ENCODE peak calls at places on chromosome 18, in seven cellular contexts. One of them, this sample, is unnamed.

GRCh38 chr18:49006641-49007136 is 55.9 kb upstream of the SMAD7 start:
- DNase-seq in breast epithelium: no peak
- DNase-seq in cardiac muscle cell: no peak
- DNase-seq in tibial artery: no peak
- DNase-seq in CD4-positive, alpha-beta T cell: no peak
- DNase-seq in left ventricle myocardium inferior: no peak
- DNase-seq in K562: no peak
- DNase-seq in this sample: peak

GRCh38 chr18:78774741-78775141 is 204.9 kb upstream of the SALL3 start:
- DNase-seq in K562: no peak
- DNase-seq in CD4-positive, alpha-beta T cell: no peak
- DNase-seq in tibial artery: no peak
- DNase-seq in breast epithelium: no peak
- DNase-seq in cardiac muscle cell: no peak
- DNase-seq in left ventricle myocardium inferior: no peak
- DNase-seq in this sample: no peak

GRCh38 chr18:33745396-33745795 is 167.4 kb downstream of the ASXL3 start:
- DNase-seq in cardiac muscle cell: no peak
- DNase-seq in CD4-positive, alpha-beta T cell: no peak
- DNase-seq in K562: no peak
- DNase-seq in left ventricle myocardium inferior: no peak
- DNase-seq in breast epithelium: no peak
- DNase-seq in tibial artery: no peak
- DNase-seq in this sample: no peak

GRCh38 chr18:5914971-5915370 is 19.6 kb upstream of the TMEM200C start:
- DNase-seq in left ventricle myocardium inferior: no peak
- DNase-seq in CD4-positive, alpha-beta T cell: no peak
- DNase-seq in tibial artery: no peak
- DNase-seq in breast epithelium: no peak
- DNase-seq in cardiac muscle cell: no peak
- DNase-seq in K562: no peak
- DNase-seq in this sample: no peak

GRCh38 chr18:67710639-67711038 is 194.1 kb upstream of the DSEL start:
- DNase-seq in breast epithelium: no peak
- DNase-seq in CD4-positive, alpha-beta T cell: no peak
- DNase-seq in cardiac muscle cell: no peak
- DNase-seq in left ventricle myocardium inferior: no peak
- DNase-seq in K562: no peak
- DNase-seq in tibial artery: no peak
- DNase-seq in this sample: no peak

GRCh38 chr18:78868330-78869316 is 111.0 kb upstream of the SALL3 start:
- DNase-seq in K562: no peak
- DNase-seq in breast epithelium: no peak
- DNase-seq in cardiac muscle cell: peak
- DNase-seq in CD4-positive, alpha-beta T cell: no peak
- DNase-seq in left ventricle myocardium inferior: no peak
- DNase-seq in tibial artery: no peak
- DNase-seq in this sample: no peak

GRCh38 chr18:22169889-22170420 is 566 bp downstream of the GATA6 start:
- DNase-seq in left ventricle myocardium inferior: peak
- DNase-seq in K562: peak
- DNase-seq in breast epithelium: no peak
- DNase-seq in CD4-positive, alpha-beta T cell: no peak
- DNase-seq in cardiac muscle cell: peak
- DNase-seq in tibial artery: peak
- DNase-seq in this sample: no peak

GRCh38 chr18:80200932-80201672 is 46.2 kb downstream of the PARD6G start:
- DNase-seq in tibial artery: no peak
- DNase-seq in breast epithelium: no peak
- DNase-seq in cardiac muscle cell: no peak
- DNase-seq in left ventricle myocardium inferior: no peak
- DNase-seq in CD4-positive, alpha-beta T cell: no peak
- DNase-seq in K562: no peak
- DNase-seq in this sample: no peak

GRCh38 chr18:43539862-43540261 is 262.6 kb upstream of the SYT4 start:
- DNase-seq in cardiac muscle cell: no peak
- DNase-seq in left ventricle myocardium inferior: no peak
- DNase-seq in breast epithelium: no peak
- DNase-seq in tibial artery: no peak
- DNase-seq in CD4-positive, alpha-beta T cell: no peak
- DNase-seq in K562: no peak
- DNase-seq in this sample: no peak

GRCh38 chr18:74410441-74410992 is 46.6 kb downstream of the DIPK1C start:
- DNase-seq in K562: no peak
- DNase-seq in cardiac muscle cell: no peak
- DNase-seq in breast epithelium: no peak
- DNase-seq in left ventricle myocardium inferior: no peak
- DNase-seq in tibial artery: no peak
- DNase-seq in CD4-positive, alpha-beta T cell: no peak
- DNase-seq in this sample: no peak

GRCh38 chr18:74411475-74411874 is 45.6 kb downstream of the DIPK1C start:
- DNase-seq in K562: no peak
- DNase-seq in breast epithelium: no peak
- DNase-seq in cardiac muscle cell: no peak
- DNase-seq in left ventricle myocardium inferior: no peak
- DNase-seq in CD4-positive, alpha-beta T cell: no peak
- DNase-seq in tibial artery: no peak
- DNase-seq in this sample: no peak

GRCh38 chr18:74413811-74414210 is 43.3 kb downstream of the DIPK1C start:
- DNase-seq in K562: no peak
- DNase-seq in CD4-positive, alpha-beta T cell: no peak
- DNase-seq in tibial artery: no peak
- DNase-seq in breast epithelium: no peak
- DNase-seq in left ventricle myocardium inferior: no peak
- DNase-seq in cardiac muscle cell: no peak
- DNase-seq in this sample: no peak

GRCh38 chr18:74414951-74415515 is 42.1 kb downstream of the DIPK1C start:
- DNase-seq in K562: no peak
- DNase-seq in tibial artery: no peak
- DNase-seq in CD4-positive, alpha-beta T cell: no peak
- DNase-seq in cardiac muscle cell: peak
- DNase-seq in breast epithelium: no peak
- DNase-seq in left ventricle myocardium inferior: peak
- DNase-seq in this sample: no peak

DNA sequence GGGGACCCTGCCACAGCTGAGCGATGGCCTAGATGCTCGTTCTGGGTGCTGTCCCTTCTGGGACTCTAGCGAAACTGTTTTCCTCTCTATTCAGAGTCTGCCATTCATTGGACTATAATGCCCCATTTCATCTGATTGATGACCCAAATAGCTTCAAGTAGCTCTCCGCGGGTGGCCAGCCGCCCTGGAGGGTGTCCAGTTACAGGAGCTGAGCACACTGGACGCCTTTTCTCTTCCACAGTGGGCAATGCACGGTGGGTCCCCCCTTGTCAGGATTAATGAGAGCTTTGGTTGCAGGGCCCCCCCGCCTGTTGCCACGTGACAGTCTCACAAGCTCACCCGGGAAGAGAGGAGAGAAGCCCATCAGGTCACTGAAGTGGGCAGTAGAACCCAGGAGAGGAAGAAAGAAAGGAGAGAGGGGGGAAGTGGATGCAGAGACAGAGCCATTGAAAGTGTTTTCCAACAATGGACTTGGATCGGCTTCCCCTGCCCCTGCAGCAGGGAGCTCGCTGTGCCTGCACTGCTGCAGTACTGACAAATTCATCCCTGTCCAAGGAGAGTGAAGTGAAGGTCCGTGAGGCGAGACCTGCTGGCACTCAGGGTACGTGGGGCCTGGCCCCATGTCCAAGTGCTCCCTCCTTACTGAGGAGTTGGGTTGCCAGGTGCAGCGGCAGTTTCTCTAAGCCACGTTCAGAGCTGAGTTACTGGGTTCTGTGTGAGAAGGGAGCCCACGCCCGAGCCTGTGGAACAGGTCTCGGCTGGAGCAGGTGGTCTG is 44.8 kb downstream of the DIPK1C start:
- DNase-seq in tibial artery: no peak
- DNase-seq in K562: no peak
- DNase-seq in cardiac muscle cell: no peak
- DNase-seq in breast epithelium: no peak
- DNase-seq in left ventricle myocardium inferior: no peak
- DNase-seq in CD4-positive, alpha-beta T cell: no peak
- DNase-seq in this sample: peak
- H3K27ac ChIP-seq in tibial artery: no peak
- H3K27ac ChIP-seq in K562: no peak
- H3K27ac ChIP-seq in cardiac muscle cell: no peak
- H3K27ac ChIP-seq in breast epithelium: no peak
- H3K27ac ChIP-seq in left ventricle myocardium inferior: no peak
- H3K27ac ChIP-seq in CD4-positive, alpha-beta T cell: no peak
- H3K27ac ChIP-seq in this sample: peak

DNA sequence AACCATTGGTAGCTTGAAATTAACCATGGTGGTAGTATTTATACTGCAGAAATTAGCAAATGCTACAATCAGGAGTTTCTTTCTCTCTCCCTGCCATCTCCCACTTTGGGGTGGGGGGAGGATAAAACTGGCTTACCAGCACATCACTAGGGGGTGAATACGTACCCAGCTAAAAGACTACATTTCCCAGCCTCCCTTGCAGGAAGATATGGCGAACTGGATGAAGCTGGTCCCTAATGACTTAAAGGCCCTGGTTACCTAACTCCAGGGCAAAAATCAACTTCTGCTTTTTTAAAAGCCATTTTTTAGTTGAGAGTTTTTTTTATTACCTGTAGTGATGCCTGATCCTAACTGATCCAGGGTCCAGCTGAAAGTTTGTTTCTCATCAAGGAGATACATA is 70.3 kb upstream of the RAB12 start:
- DNase-seq in CD4-positive, alpha-beta T cell: no peak
- DNase-seq in left ventricle myocardium inferior: no peak
- DNase-seq in tibial artery: no peak
- DNase-seq in cardiac muscle cell: no peak
- DNase-seq in breast epithelium: no peak
- DNase-seq in K562: no peak
- DNase-seq in this sample: no peak
- H3K27ac ChIP-seq in CD4-positive, alpha-beta T cell: no peak
- H3K27ac ChIP-seq in left ventricle myocardium inferior: no peak
- H3K27ac ChIP-seq in tibial artery: no peak
- H3K27ac ChIP-seq in cardiac muscle cell: no peak
- H3K27ac ChIP-seq in breast epithelium: no peak
- H3K27ac ChIP-seq in K562: no peak
- H3K27ac ChIP-seq in this sample: no peak

DNA sequence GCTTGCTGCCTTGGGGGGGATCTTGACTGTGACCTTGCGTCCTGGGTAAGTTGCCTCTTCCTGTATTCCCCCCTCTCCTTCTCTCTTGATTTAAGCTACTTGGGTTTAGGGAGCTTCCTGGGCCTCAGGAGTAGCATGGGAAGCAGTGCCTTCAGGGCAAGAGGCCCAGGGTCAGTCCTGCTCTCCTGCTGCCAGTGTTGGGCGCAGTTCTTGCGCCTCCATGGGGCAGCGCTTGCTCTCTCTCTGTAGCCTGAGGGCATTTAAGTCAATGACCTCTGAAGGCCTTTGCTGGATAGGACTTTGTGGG is 164.1 kb downstream of the LDLRAD4 start:
- DNase-seq in CD4-positive, alpha-beta T cell: no peak
- DNase-seq in left ventricle myocardium inferior: no peak
- DNase-seq in breast epithelium: no peak
- DNase-seq in tibial artery: no peak
- DNase-seq in K562: no peak
- DNase-seq in cardiac muscle cell: no peak
- DNase-seq in this sample: no peak
- H3K27ac ChIP-seq in CD4-positive, alpha-beta T cell: peak
- H3K27ac ChIP-seq in left ventricle myocardium inferior: peak
- H3K27ac ChIP-seq in breast epithelium: peak
- H3K27ac ChIP-seq in tibial artery: peak
- H3K27ac ChIP-seq in K562: no peak
- H3K27ac ChIP-seq in cardiac muscle cell: no peak
- H3K27ac ChIP-seq in this sample: peak

GRCh38 chr18:9619545-9619944 is 5.2 kb upstream of the PPP4R1 start:
- DNase-seq in cardiac muscle cell: no peak
- DNase-seq in K562: no peak
- DNase-seq in CD4-positive, alpha-beta T cell: no peak
- DNase-seq in left ventricle myocardium inferior: no peak
- DNase-seq in breast epithelium: no peak
- DNase-seq in tibial artery: no peak
- DNase-seq in this sample: no peak
- H3K27ac ChIP-seq in cardiac muscle cell: no peak
- H3K27ac ChIP-seq in K562: no peak
- H3K27ac ChIP-seq in CD4-positive, alpha-beta T cell: no peak
- H3K27ac ChIP-seq in left ventricle myocardium inferior: no peak
- H3K27ac ChIP-seq in breast epithelium: no peak
- H3K27ac ChIP-seq in tibial artery: peak
- H3K27ac ChIP-seq in this sample: no peak

GRCh38 chr18:26479686-26480079 is 68.7 kb downstream of the KCTD1 start:
- DNase-seq in cardiac muscle cell: no peak
- DNase-seq in tibial artery: no peak
- DNase-seq in K562: no peak
- DNase-seq in CD4-positive, alpha-beta T cell: no peak
- DNase-seq in breast epithelium: no peak
- DNase-seq in left ventricle myocardium inferior: no peak
- DNase-seq in this sample: no peak
- H3K27ac ChIP-seq in cardiac muscle cell: no peak
- H3K27ac ChIP-seq in tibial artery: peak
- H3K27ac ChIP-seq in K562: no peak
- H3K27ac ChIP-seq in CD4-positive, alpha-beta T cell: no peak
- H3K27ac ChIP-seq in breast epithelium: no peak
- H3K27ac ChIP-seq in left ventricle myocardium inferior: no peak
- H3K27ac ChIP-seq in this sample: peak

DNA sequence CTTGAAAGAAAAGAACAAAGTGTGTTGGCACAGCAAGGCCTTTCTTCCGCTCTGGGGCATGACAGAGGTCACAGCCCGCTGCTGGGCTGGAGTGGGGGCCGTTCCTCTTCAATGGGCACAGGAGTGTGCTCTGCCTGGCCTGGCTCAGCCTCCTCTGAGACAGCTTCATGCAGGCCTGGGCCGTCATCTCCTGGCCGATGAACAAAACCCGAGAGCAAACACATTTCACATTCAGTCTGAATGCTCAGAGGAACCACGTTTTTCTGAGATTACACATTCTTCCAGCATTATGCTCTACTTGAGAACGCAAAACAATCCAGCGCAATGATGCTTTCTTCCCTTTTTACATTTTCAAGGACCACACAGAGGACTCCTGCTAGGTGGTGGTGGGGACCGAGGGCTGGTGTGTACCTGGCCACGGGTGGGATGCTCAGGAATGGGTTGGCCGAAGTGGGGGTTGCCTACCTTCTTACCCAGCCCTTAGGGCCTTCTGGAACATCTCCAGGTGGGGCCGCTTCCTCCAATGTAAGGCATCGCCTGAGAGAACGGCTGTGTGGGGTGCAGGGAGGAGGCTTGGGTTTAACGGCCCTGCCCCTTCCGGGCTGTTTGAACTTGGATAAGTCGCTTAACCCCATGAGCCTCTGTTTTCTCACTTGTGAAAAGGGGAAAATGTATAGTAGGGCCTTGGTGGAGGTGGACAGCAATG is 34.8 kb downstream of the EMILIN2 start:
- DNase-seq in K562: no peak
- DNase-seq in breast epithelium: no peak
- DNase-seq in CD4-positive, alpha-beta T cell: no peak
- DNase-seq in left ventricle myocardium inferior: peak
- DNase-seq in cardiac muscle cell: no peak
- DNase-seq in tibial artery: peak
- DNase-seq in this sample: no peak
- H3K27ac ChIP-seq in K562: no peak
- H3K27ac ChIP-seq in breast epithelium: peak
- H3K27ac ChIP-seq in CD4-positive, alpha-beta T cell: no peak
- H3K27ac ChIP-seq in left ventricle myocardium inferior: peak
- H3K27ac ChIP-seq in cardiac muscle cell: peak
- H3K27ac ChIP-seq in tibial artery: peak
- H3K27ac ChIP-seq in this sample: no peak

GRCh38 chr18:51668101-51668500 is 470.6 kb upstream of the MEX3C start:
- DNase-seq in CD4-positive, alpha-beta T cell: no peak
- DNase-seq in cardiac muscle cell: peak
- DNase-seq in left ventricle myocardium inferior: peak
- DNase-seq in tibial artery: no peak
- DNase-seq in breast epithelium: peak
- DNase-seq in K562: peak
- DNase-seq in this sample: no peak
- H3K27ac ChIP-seq in CD4-positive, alpha-beta T cell: no peak
- H3K27ac ChIP-seq in cardiac muscle cell: no peak
- H3K27ac ChIP-seq in left ventricle myocardium inferior: no peak
- H3K27ac ChIP-seq in tibial artery: no peak
- H3K27ac ChIP-seq in breast epithelium: no peak
- H3K27ac ChIP-seq in K562: no peak
- H3K27ac ChIP-seq in this sample: no peak

This sample was measured in caudate nucleus.